ENCODE peak calls at places on chromosome 18, in ten cellular contexts. One of them, this sample, is unnamed.
A peak's percentile ranks its signal among the peaks of the same experiment; 100 is the strongest.

GRCh38 chr18:21330122-21330701 is 88.2 kb downstream of the GREB1L start:
- DNase-seq in AG10803: peak; percentile 84
- DNase-seq in astrocyte: peak; percentile 85
- DNase-seq in fibroblast of mammary gland: peak; percentile 87
- DNase-seq in AG04449: no peak
- DNase-seq in choroid plexus epithelial cell: peak; percentile 80
- DNase-seq in astrocyte of the cerebellum: peak; percentile 76
- DNase-seq in esophagus squamous epithelium: no peak
- DNase-seq in tibial nerve: no peak
- DNase-seq in PC-3: peak; percentile 93
- DNase-seq in this sample: peak; percentile 66

GRCh38 chr18:46242185-46242584 is 138.0 kb downstream of the HAUS1 start:
- DNase-seq in AG10803: no peak
- DNase-seq in astrocyte: no peak
- DNase-seq in fibroblast of mammary gland: no peak
- DNase-seq in AG04449: no peak
- DNase-seq in choroid plexus epithelial cell: no peak
- DNase-seq in astrocyte of the cerebellum: no peak
- DNase-seq in esophagus squamous epithelium: no peak
- DNase-seq in tibial nerve: no peak
- DNase-seq in PC-3: no peak
- DNase-seq in this sample: no peak

GRCh38 chr18:80171190-80171872 is 62.3 kb downstream of the ADNP2 start:
- DNase-seq in AG10803: peak; percentile 68
- DNase-seq in astrocyte: peak; percentile 83
- DNase-seq in fibroblast of mammary gland: peak; percentile 63
- DNase-seq in AG04449: peak; percentile 16
- DNase-seq in choroid plexus epithelial cell: peak; percentile 58
- DNase-seq in astrocyte of the cerebellum: no peak
- DNase-seq in esophagus squamous epithelium: no peak
- DNase-seq in tibial nerve: peak; percentile 44
- DNase-seq in PC-3: peak; percentile 29
- DNase-seq in this sample: peak; percentile 64

GRCh38 chr18:79309572-79310278 is 86.0 kb upstream of the NFATC1 start:
- DNase-seq in AG10803: peak; percentile 9
- DNase-seq in astrocyte: peak; percentile 2
- DNase-seq in fibroblast of mammary gland: no peak
- DNase-seq in AG04449: no peak
- DNase-seq in choroid plexus epithelial cell: peak; percentile 60
- DNase-seq in astrocyte of the cerebellum: no peak
- DNase-seq in esophagus squamous epithelium: no peak
- DNase-seq in tibial nerve: no peak
- DNase-seq in PC-3: no peak
- DNase-seq in this sample: no peak

GRCh38 chr18:79922971-79923411 is 28.5 kb downstream of the SLC66A2 start:
- DNase-seq in AG10803: no peak
- DNase-seq in astrocyte: no peak
- DNase-seq in fibroblast of mammary gland: no peak
- DNase-seq in AG04449: no peak
- DNase-seq in choroid plexus epithelial cell: no peak
- DNase-seq in astrocyte of the cerebellum: no peak
- DNase-seq in esophagus squamous epithelium: no peak
- DNase-seq in tibial nerve: no peak
- DNase-seq in PC-3: no peak
- DNase-seq in this sample: no peak

GRCh38 chr18:13760047-13760446 is 33.6 kb downstream of the RNMT start:
- DNase-seq in AG10803: no peak
- DNase-seq in astrocyte: no peak
- DNase-seq in fibroblast of mammary gland: no peak
- DNase-seq in AG04449: no peak
- DNase-seq in choroid plexus epithelial cell: no peak
- DNase-seq in astrocyte of the cerebellum: no peak
- DNase-seq in esophagus squamous epithelium: no peak
- DNase-seq in tibial nerve: no peak
- DNase-seq in PC-3: no peak
- DNase-seq in this sample: no peak

GRCh38 chr18:23354625-23355024 is 98.5 kb upstream of the RIOK3 start:
- DNase-seq in AG10803: no peak
- DNase-seq in astrocyte: peak; percentile 81
- DNase-seq in fibroblast of mammary gland: peak; percentile 24
- DNase-seq in AG04449: no peak
- DNase-seq in choroid plexus epithelial cell: peak; percentile 57
- DNase-seq in astrocyte of the cerebellum: no peak
- DNase-seq in esophagus squamous epithelium: no peak
- DNase-seq in tibial nerve: no peak
- DNase-seq in PC-3: peak; percentile 60
- DNase-seq in this sample: peak; percentile 26

GRCh38 chr18:9688036-9688741 is 19.9 kb upstream of the RAB31 start:
- DNase-seq in AG10803: no peak
- DNase-seq in astrocyte: peak; percentile 81
- DNase-seq in fibroblast of mammary gland: peak; percentile 69
- DNase-seq in AG04449: no peak
- DNase-seq in choroid plexus epithelial cell: peak; percentile 91
- DNase-seq in astrocyte of the cerebellum: no peak
- DNase-seq in esophagus squamous epithelium: no peak
- DNase-seq in tibial nerve: no peak
- DNase-seq in PC-3: peak; percentile 23
- DNase-seq in this sample: no peak

GRCh38 chr18:23146861-23147469 is 11.7 kb downstream of the CABLES1 start:
- DNase-seq in AG10803: no peak
- DNase-seq in astrocyte: no peak
- DNase-seq in fibroblast of mammary gland: no peak
- DNase-seq in AG04449: no peak
- DNase-seq in choroid plexus epithelial cell: no peak
- DNase-seq in astrocyte of the cerebellum: no peak
- DNase-seq in esophagus squamous epithelium: no peak
- DNase-seq in tibial nerve: no peak
- DNase-seq in PC-3: no peak
- DNase-seq in this sample: no peak

GRCh38 chr18:76518543-76519155 is 23.6 kb upstream of the ZNF516 start:
- DNase-seq in AG10803: no peak
- DNase-seq in astrocyte: no peak
- DNase-seq in fibroblast of mammary gland: peak; percentile 46
- DNase-seq in AG04449: no peak
- DNase-seq in choroid plexus epithelial cell: peak; percentile 63
- DNase-seq in astrocyte of the cerebellum: no peak
- DNase-seq in esophagus squamous epithelium: no peak
- DNase-seq in tibial nerve: peak; percentile 34
- DNase-seq in PC-3: no peak
- DNase-seq in this sample: peak; percentile 58

GRCh38 chr18:78892201-78892600 is 87.4 kb upstream of the SALL3 start:
- DNase-seq in AG10803: no peak
- DNase-seq in astrocyte: no peak
- DNase-seq in fibroblast of mammary gland: no peak
- DNase-seq in AG04449: no peak
- DNase-seq in choroid plexus epithelial cell: no peak
- DNase-seq in astrocyte of the cerebellum: no peak
- DNase-seq in esophagus squamous epithelium: no peak
- DNase-seq in tibial nerve: no peak
- DNase-seq in PC-3: no peak
- DNase-seq in this sample: no peak

GRCh38 chr18:58532972-58533371 is 95.9 kb downstream of the ALPK2 start:
- DNase-seq in AG10803: no peak
- DNase-seq in astrocyte: no peak
- DNase-seq in fibroblast of mammary gland: no peak
- DNase-seq in AG04449: no peak
- DNase-seq in choroid plexus epithelial cell: no peak
- DNase-seq in astrocyte of the cerebellum: no peak
- DNase-seq in esophagus squamous epithelium: no peak
- DNase-seq in tibial nerve: no peak
- DNase-seq in PC-3: no peak
- DNase-seq in this sample: no peak
- TF ChIP-seq CTCF in AG10803: no peak
- TF ChIP-seq CTCF in astrocyte: no peak
- TF ChIP-seq CTCF in fibroblast of mammary gland: no peak
- TF ChIP-seq CTCF in AG04449: no peak
- TF ChIP-seq CTCF in choroid plexus epithelial cell: no peak
- TF ChIP-seq CTCF in astrocyte of the cerebellum: no peak
- TF ChIP-seq CTCF in esophagus squamous epithelium: no peak
- TF ChIP-seq CTCF in tibial nerve: no peak
- TF ChIP-seq CTCF in PC-3: no peak
- TF ChIP-seq CTCF in this sample: no peak

GRCh38 chr18:63480476-63480875 is 3.7 kb downstream of the SERPINB5 start:
- DNase-seq in AG10803: no peak
- DNase-seq in astrocyte: no peak
- DNase-seq in fibroblast of mammary gland: no peak
- DNase-seq in AG04449: no peak
- DNase-seq in choroid plexus epithelial cell: no peak
- DNase-seq in astrocyte of the cerebellum: no peak
- DNase-seq in esophagus squamous epithelium: no peak
- DNase-seq in tibial nerve: no peak
- DNase-seq in PC-3: no peak
- DNase-seq in this sample: peak; percentile 35

GRCh38 chr18:63477972-63478371 is 1.2 kb downstream of the SERPINB5 start:
- DNase-seq in AG10803: no peak
- DNase-seq in astrocyte: no peak
- DNase-seq in fibroblast of mammary gland: no peak
- DNase-seq in AG04449: no peak
- DNase-seq in choroid plexus epithelial cell: no peak
- DNase-seq in astrocyte of the cerebellum: no peak
- DNase-seq in esophagus squamous epithelium: no peak
- DNase-seq in tibial nerve: no peak
- DNase-seq in PC-3: peak; percentile 72
- DNase-seq in this sample: peak; percentile 17

GRCh38 chr18:63479826-63480225 is 3.1 kb downstream of the SERPINB5 start:
- DNase-seq in AG10803: no peak
- DNase-seq in astrocyte: no peak
- DNase-seq in fibroblast of mammary gland: no peak
- DNase-seq in AG04449: no peak
- DNase-seq in choroid plexus epithelial cell: no peak
- DNase-seq in astrocyte of the cerebellum: no peak
- DNase-seq in esophagus squamous epithelium: no peak
- DNase-seq in tibial nerve: no peak
- DNase-seq in PC-3: no peak
- DNase-seq in this sample: no peak

GRCh38 chr18:63480892-63481291 is 4.1 kb downstream of the SERPINB5 start:
- DNase-seq in AG10803: no peak
- DNase-seq in astrocyte: no peak
- DNase-seq in fibroblast of mammary gland: no peak
- DNase-seq in AG04449: no peak
- DNase-seq in choroid plexus epithelial cell: no peak
- DNase-seq in astrocyte of the cerebellum: no peak
- DNase-seq in esophagus squamous epithelium: no peak
- DNase-seq in tibial nerve: no peak
- DNase-seq in PC-3: no peak
- DNase-seq in this sample: no peak

DNA sequence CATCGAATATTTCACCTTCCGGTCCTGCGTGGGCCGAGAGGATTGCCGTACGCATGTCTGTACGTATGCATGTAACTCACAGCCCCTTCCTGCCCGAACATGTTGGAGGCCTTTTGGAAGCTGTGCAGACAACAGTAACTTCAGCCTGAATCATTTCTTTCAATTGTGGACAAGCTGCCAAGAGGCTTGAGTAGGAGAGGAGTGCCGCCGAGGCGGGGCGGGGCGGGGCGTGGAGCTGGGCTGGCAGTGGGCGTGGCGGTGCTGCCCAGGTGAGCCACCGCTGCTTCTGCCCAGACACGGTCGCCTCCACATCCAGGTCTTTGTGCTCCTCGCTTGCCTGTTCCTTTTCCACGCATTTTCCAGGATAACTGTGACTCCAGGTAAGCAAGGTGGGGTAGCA is at the start of gene SERPINB5:
- DNase-seq in AG10803: no peak
- DNase-seq in astrocyte: no peak
- DNase-seq in fibroblast of mammary gland: no peak
- DNase-seq in AG04449: no peak
- DNase-seq in choroid plexus epithelial cell: no peak
- DNase-seq in astrocyte of the cerebellum: no peak
- DNase-seq in esophagus squamous epithelium: no peak
- DNase-seq in tibial nerve: no peak
- DNase-seq in PC-3: peak; percentile 96
- DNase-seq in this sample: no peak
- H3K4me3 ChIP-seq in AG10803: no peak within 1 kb of the TSS
- H3K4me3 ChIP-seq in astrocyte: no peak within 1 kb of the TSS
- H3K4me3 ChIP-seq in fibroblast of mammary gland: no peak within 1 kb of the TSS
- H3K4me3 ChIP-seq in AG04449: no peak within 1 kb of the TSS
- H3K4me3 ChIP-seq in choroid plexus epithelial cell: no peak within 1 kb of the TSS
- H3K4me3 ChIP-seq in astrocyte of the cerebellum: no peak within 1 kb of the TSS
- H3K4me3 ChIP-seq in esophagus squamous epithelium: peak within 1 kb of the TSS; percentile 40
- H3K4me3 ChIP-seq in tibial nerve: no peak within 1 kb of the TSS
- H3K4me3 ChIP-seq in PC-3: peak within 1 kb of the TSS; percentile 95
- H3K4me3 ChIP-seq in this sample: no peak within 1 kb of the TSS

DNA sequence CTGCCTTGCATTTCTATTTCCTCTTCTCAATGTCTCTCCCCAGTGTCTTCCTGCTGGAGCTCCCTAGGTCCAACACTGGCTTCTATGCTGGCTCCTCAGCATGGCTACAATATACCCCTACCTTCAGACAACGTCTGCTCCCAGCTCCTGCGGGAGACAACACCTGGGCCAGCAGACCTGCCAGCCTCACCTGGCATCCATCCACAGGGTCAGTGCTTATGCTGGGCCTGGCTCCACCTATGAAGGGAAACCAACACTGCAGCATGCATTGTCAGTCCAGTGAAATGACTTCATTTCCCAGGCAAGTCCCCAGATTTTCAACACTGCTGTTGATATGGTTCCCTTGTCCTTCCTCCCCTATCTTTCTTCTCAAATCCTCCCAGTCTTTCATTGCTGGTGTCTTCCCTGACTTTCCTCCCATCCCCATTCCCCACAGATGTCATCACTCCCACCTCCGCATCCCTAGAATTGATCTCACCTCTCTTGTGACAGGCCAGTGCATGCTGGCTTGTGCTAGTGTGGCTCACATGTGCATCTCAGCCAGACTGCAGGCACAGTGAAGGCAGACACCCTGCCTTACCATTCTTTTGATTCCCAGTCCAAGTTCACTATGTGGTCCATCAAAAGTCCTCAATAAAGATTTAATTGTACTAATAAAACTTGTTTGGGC is 98.0 kb downstream of the MYO5B start:
- DNase-seq in AG10803: no peak
- DNase-seq in astrocyte: no peak
- DNase-seq in fibroblast of mammary gland: no peak
- DNase-seq in AG04449: no peak
- DNase-seq in choroid plexus epithelial cell: no peak
- DNase-seq in astrocyte of the cerebellum: no peak
- DNase-seq in esophagus squamous epithelium: no peak
- DNase-seq in tibial nerve: no peak
- DNase-seq in PC-3: no peak
- DNase-seq in this sample: no peak
- TF ChIP-seq CTCF in AG10803: no peak
- TF ChIP-seq CTCF in astrocyte: no peak
- TF ChIP-seq CTCF in fibroblast of mammary gland: no peak
- TF ChIP-seq CTCF in AG04449: no peak
- TF ChIP-seq CTCF in choroid plexus epithelial cell: no peak
- TF ChIP-seq CTCF in astrocyte of the cerebellum: no peak
- TF ChIP-seq CTCF in esophagus squamous epithelium: no peak
- TF ChIP-seq CTCF in tibial nerve: no peak
- TF ChIP-seq CTCF in PC-3: no peak
- TF ChIP-seq CTCF in this sample: no peak

DNA sequence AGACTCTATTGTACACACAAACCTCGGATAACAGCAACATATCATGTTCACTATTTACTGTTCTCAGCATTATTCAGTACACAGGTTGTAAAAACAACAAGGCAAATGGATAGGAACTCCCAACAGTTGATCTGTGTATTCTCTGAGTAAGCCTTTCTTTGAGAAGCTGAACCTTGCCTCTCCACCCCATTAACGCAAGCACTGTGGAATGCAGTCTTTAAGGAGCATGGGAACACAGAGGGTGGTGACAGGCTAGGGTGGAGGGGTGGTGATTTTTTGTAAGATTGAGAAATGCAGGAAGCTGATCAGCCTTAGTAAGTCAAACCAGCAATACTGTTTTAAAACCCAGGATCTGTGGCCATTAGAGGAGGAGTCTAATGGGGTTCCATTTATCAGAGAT is 19.6 kb upstream of the SERPINB11 start:
- DNase-seq in AG10803: peak; percentile 93
- DNase-seq in astrocyte: peak; percentile 76
- DNase-seq in fibroblast of mammary gland: peak; percentile 97
- DNase-seq in AG04449: peak; percentile 96
- DNase-seq in choroid plexus epithelial cell: peak; percentile 96
- DNase-seq in astrocyte of the cerebellum: peak; percentile 5
- DNase-seq in esophagus squamous epithelium: no peak
- DNase-seq in tibial nerve: no peak
- DNase-seq in PC-3: peak; percentile 97
- DNase-seq in this sample: peak; percentile 90
- H3K4me3 ChIP-seq in AG10803: no peak overlapping the region
- H3K4me3 ChIP-seq in astrocyte: no peak overlapping the region
- H3K4me3 ChIP-seq in fibroblast of mammary gland: no peak overlapping the region
- H3K4me3 ChIP-seq in AG04449: no peak overlapping the region
- H3K4me3 ChIP-seq in choroid plexus epithelial cell: no peak overlapping the region
- H3K4me3 ChIP-seq in astrocyte of the cerebellum: no peak overlapping the region
- H3K4me3 ChIP-seq in esophagus squamous epithelium: no peak overlapping the region
- H3K4me3 ChIP-seq in tibial nerve: no peak overlapping the region
- H3K4me3 ChIP-seq in PC-3: peak overlapping the region; percentile 36
- H3K4me3 ChIP-seq in this sample: no peak overlapping the region